ENCODE peak calls at places on chromosome 22, in ten cellular contexts. U, A, C, X, J, B, N, F, O and D are unnamed samples.

GRCh38 chr22:36327922-36328551 is 59.7 kb downstream of the MYH9 start:
- DNase-seq in U (no peak), F (peak), J (no peak), A (peak), O (no peak), X (no peak), C (peak), B (no peak), N (peak), D (no peak)

GRCh38 chr22:22156716-22157499 is 87.7 kb upstream of the VPREB1 start:
- DNase-seq in X (peak), A (peak), C (peak), F (no peak), B (peak), O (peak), N (peak), J (peak), U (peak), D (peak)

GRCh38 chr22:42811510-42811909 is 45.6 kb downstream of the ARFGAP3 start:
- DNase-seq in U (no peak), F (no peak), A (no peak), N (no peak), C (no peak), O (no peak), B (no peak), X (no peak), J (no peak), D (no peak)

GRCh38 chr22:35375031-35375430 is 5.9 kb upstream of the HMOX1 start:
- DNase-seq in J (no peak), U (no peak), X (no peak), B (no peak), O (no peak), A (no peak), N (peak), C (no peak), F (no peak), D (no peak)

GRCh38 chr22:17241571-17242310 is 22.5 kb upstream of the ADA2 start:
- DNase-seq in O (no peak), B (no peak), F (peak), J (no peak), C (no peak), X (no peak), U (no peak), N (no peak), A (no peak), D (no peak)

GRCh38 chr22:32130464-32130863 is 28.6 kb downstream of the C22orf42 start:
- DNase-seq in X (no peak), U (no peak), J (no peak), N (peak), A (no peak), C (no peak), O (no peak), B (no peak), F (peak), D (no peak)

GRCh38 chr22:39472570-39473556 is 16.1 kb downstream of the MGAT3 start:
- DNase-seq in N (no peak), O (peak), B (no peak), U (no peak), F (no peak), A (no peak), J (peak), C (no peak), X (no peak), D (peak)

GRCh38 chr22:44807915-44808690 is 55.7 kb downstream of the ARHGAP8 start:
- DNase-seq in U (no peak), F (no peak), X (peak), J (no peak), B (no peak), A (peak), N (no peak), O (no peak), C (no peak), D (no peak)

GRCh38 chr22:19917389-19918138 is 24.0 kb upstream of the COMT start:
- DNase-seq in J (no peak), X (no peak), N (no peak), A (no peak), C (no peak), B (no peak), F (no peak), U (no peak), O (no peak), D (no peak)

GRCh38 chr22:43376765-43377485 is 33.8 kb upstream of the SCUBE1 start:
- DNase-seq in J (no peak), U (no peak), A (peak), B (no peak), O (no peak), F (no peak), C (peak), X (no peak), N (no peak), D (no peak)

GRCh38 chr22:47806894-47807293 is 1044.4 kb downstream of the TBC1D22A start:
- DNase-seq in O (no peak), B (no peak), J (no peak), U (no peak), F (no peak), A (no peak), N (no peak), X (no peak), C (no peak), D (no peak)

GRCh38 chr22:29480512-29481264 is 670 bp downstream of the NEFH start:
- DNase-seq in N (peak), F (peak), B (peak), O (no peak), U (no peak), X (peak), A (peak), C (no peak), J (peak), D (no peak)

GRCh38 chr22:41910599-41911291 is 4.1 kb downstream of the SHISA8 start:
- DNase-seq in U (peak), J (no peak), O (no peak), F (peak), A (peak), X (peak), N (peak), C (peak), B (peak), D (no peak)

GRCh38 chr22:46931881-46932280 is 169.4 kb downstream of the TBC1D22A start:
- DNase-seq in N (no peak), C (peak), J (no peak), X (no peak), F (peak), A (no peak), U (no peak), O (no peak), B (no peak), D (no peak)

GRCh38 chr22:31977939-31978338 is 33.6 kb downstream of the YWHAH start:
- DNase-seq in F (peak), J (no peak), X (no peak), U (no peak), A (no peak), N (no peak), B (no peak), C (no peak), O (no peak), D (no peak)